ENCODE peak calls at places on chromosomes 2 and 18, in seven cellular contexts. O is H1, G is T47D, P is K562, R is SK-N-SH, V is GM12878, N is HepG2. U is an unnamed sample.
A peak's percentile ranks its signal among the peaks of the same experiment; 100 is the strongest.

GRCh38 chr2:7428444-7429204 is 511.4 kb downstream of the RNF144A start:
- DNase-seq in O (no peak), G (no peak), P (no peak), R (no peak), V (no peak), N (no peak), U (no peak)

GRCh38 chr2:200901459-200902072 is 12.4 kb downstream of the NIF3L1 start:
- DNase-seq in O (peak; percentile 50), G (peak; percentile 81), P (peak; percentile 68), R (peak; percentile 79), V (peak; percentile 72), N (peak; percentile 94), U (peak; percentile 87)

GRCh38 chr2:237483018-237483731 is 3.9 kb upstream of the MLPH start:
- DNase-seq in O (no peak), G (peak; percentile 67), P (no peak), R (no peak), V (no peak), N (no peak), U (no peak)

GRCh38 chr2:110960281-110960680 is 160.4 kb upstream of the BCL2L11 start:
- DNase-seq in O (no peak), G (no peak), P (no peak), R (no peak), V (no peak), N (no peak), U (no peak)

GRCh38 chr18:6644841-6645240 is 84.7 kb upstream of the ARHGAP28 start:
- DNase-seq in O (no peak), G (no peak), P (no peak), R (no peak), V (no peak), N (no peak), U (no peak)

GRCh38 chr2:70516596-70516995 is 37.0 kb downstream of the TGFA start:
- DNase-seq in O (no peak), G (no peak), P (no peak), R (no peak), V (peak; percentile 24), N (no peak), U (no peak)

GRCh38 chr2:181104512-181105121 is 124.2 kb downstream of the UBE2E3 start:
- DNase-seq in O (no peak), G (peak; percentile 64), P (no peak), R (peak; percentile 20), V (no peak), N (peak; percentile 34), U (peak; percentile 51)

GRCh38 chr2:54522624-54523281 is 66.6 kb downstream of the SPTBN1 start:
- DNase-seq in O (peak; percentile 50), G (peak; percentile 79), P (peak; percentile 75), R (peak; percentile 60), V (peak; percentile 47), N (peak; percentile 86), U (peak; percentile 60)

GRCh38 chr2:119233326-119234020 is 9.8 kb downstream of the STEAP3 start:
- DNase-seq in O (no peak), G (no peak), P (no peak), R (no peak), V (no peak), N (no peak), U (no peak)

GRCh38 chr2:61900246-61900645 is 5.2 kb upstream of the COMMD1 start:
- DNase-seq in O (no peak), G (no peak), P (no peak), R (no peak), V (no peak), N (no peak), U (no peak)

GRCh38 chr2:121095257-121096080 is 189.5 kb downstream of the TFCP2L1 start:
- DNase-seq in O (no peak), G (peak; percentile 73), P (peak; percentile 73), R (peak; percentile 85), V (no peak), N (peak; percentile 53), U (peak; percentile 72)

GRCh38 chr2:126859631-126860030 is 39.1 kb upstream of the TEX51 start:
- DNase-seq in O (no peak), G (no peak), P (no peak), R (no peak), V (no peak), N (no peak), U (no peak)

GRCh38 chr2:23600336-23600735 is 215.4 kb downstream of the KLHL29 start:
- DNase-seq in O (no peak), G (no peak), P (no peak), R (no peak), V (no peak), N (no peak), U (no peak)

GRCh38 chr2:19747310-19748072 is 154.3 kb downstream of the TTC32 start:
- DNase-seq in O (no peak), G (no peak), P (no peak), R (no peak), V (no peak), N (no peak), U (no peak)

GRCh38 chr2:15449542-15450236 is 111.4 kb downstream of the NBAS start:
- DNase-seq in O (no peak), G (no peak), P (no peak), R (no peak), V (no peak), N (no peak), U (no peak)

GRCh38 chr2:71353247-71353646 is 21.7 kb downstream of the ZNF638 start:
- DNase-seq in O (no peak), G (no peak), P (no peak), R (no peak), V (peak; percentile 19), N (no peak), U (no peak)

GRCh38 chr2:3712424-3712823 is 9.0 kb downstream of the DCDC2C start:
- DNase-seq in O (no peak), G (no peak), P (no peak), R (no peak), V (no peak), N (no peak), U (no peak)

GRCh38 chr2:27689424-27689823 is 25.7 kb downstream of the SLC4A1AP start:
- DNase-seq in O (no peak), G (no peak), P (no peak), R (no peak), V (no peak), N (no peak), U (no peak)

GRCh38 chr2:167506395-167506794 is 618.1 kb downstream of the XIRP2 start:
- DNase-seq in O (no peak), G (no peak), P (no peak), R (no peak), V (no peak), N (no peak), U (no peak)

GRCh38 chr2:167509585-167509984 is 621.3 kb downstream of the XIRP2 start:
- DNase-seq in O (peak; percentile 51), G (peak; percentile 6), P (no peak), R (no peak), V (no peak), N (peak; percentile 60), U (no peak)

GRCh38 chr2:167508709-167509108 is 620.4 kb downstream of the XIRP2 start:
- DNase-seq in O (no peak), G (no peak), P (no peak), R (no peak), V (no peak), N (peak; percentile 7), U (no peak)

GRCh38 chr2:167504061-167504460 is 615.8 kb downstream of the XIRP2 start:
- DNase-seq in O (no peak), G (no peak), P (no peak), R (no peak), V (no peak), N (no peak), U (no peak)

GRCh38 chr2:167504695-167505094 is 616.4 kb downstream of the XIRP2 start:
- DNase-seq in O (no peak), G (no peak), P (no peak), R (no peak), V (no peak), N (no peak), U (no peak)
- TF ChIP-seq JUND in O (no peak), G (no peak), P (no peak), R (no peak), V (no peak), N (no peak), U (no peak)

DNA sequence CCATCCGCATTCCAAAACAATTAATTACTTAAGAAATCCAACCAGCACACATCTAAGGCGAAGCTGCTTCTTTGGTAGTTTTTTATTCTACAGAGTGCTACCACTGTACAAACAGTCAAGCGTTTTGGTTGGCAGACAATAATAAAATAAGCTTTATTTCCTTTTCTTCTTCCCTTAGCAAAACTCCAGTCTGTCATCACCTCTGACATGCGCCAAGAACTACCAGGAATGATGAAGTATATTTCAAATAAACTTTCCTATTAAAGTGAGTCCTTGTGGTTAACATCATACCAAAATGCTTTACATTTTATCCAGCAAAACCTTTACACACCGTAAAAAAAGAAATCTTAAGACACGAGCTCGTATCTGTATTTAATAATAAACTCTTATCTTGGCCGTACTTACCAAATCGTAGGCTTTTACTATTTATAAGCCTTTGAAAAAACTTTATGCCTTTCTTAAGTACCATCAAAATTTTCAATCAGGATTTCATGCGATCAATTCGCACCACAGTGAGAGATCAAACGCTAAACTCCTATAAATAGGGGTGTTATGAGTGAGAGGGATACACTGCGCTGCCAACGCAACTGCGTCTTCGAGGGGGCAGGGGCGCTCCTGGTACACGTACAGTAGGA is 1.2 kb downstream of the ATL2 start:
- DNase-seq in O (no peak), G (no peak), P (no peak), R (peak; percentile 78), V (no peak), N (no peak), U (no peak)
- TF ChIP-seq JUND in O (no peak), G (no peak), P (no peak), R (no peak), V (no peak), N (no peak), U (no peak)

GRCh38 chr18:25229858-25230257 is 122.1 kb downstream of the ZNF521 start:
- DNase-seq in O (no peak), G (no peak), P (no peak), R (no peak), V (no peak), N (no peak), U (no peak)

GRCh38 chr18:25231327-25231691 is 120.7 kb downstream of the ZNF521 start:
- DNase-seq in O (no peak), G (no peak), P (no peak), R (no peak), V (no peak), N (no peak), U (no peak)

GRCh38 chr18:25230658-25231326 is 121.2 kb downstream of the ZNF521 start:
- DNase-seq in O (no peak), G (peak; percentile 9), P (no peak), R (no peak), V (no peak), N (no peak), U (no peak)

GRCh38 chr18:25228410-25228809 is 123.6 kb downstream of the ZNF521 start:
- DNase-seq in O (no peak), G (no peak), P (no peak), R (no peak), V (no peak), N (no peak), U (no peak)

GRCh38 chr18:25229080-25229479 is 122.9 kb downstream of the ZNF521 start:
- DNase-seq in O (no peak), G (no peak), P (peak; percentile 54), R (peak; percentile 59), V (no peak), N (no peak), U (no peak)
- TF ChIP-seq JUND in O (no peak), G (no peak), P (peak; percentile 57), R (no peak), V (no peak), N (no peak), U (no peak)

GRCh38 chr2:79874015-79874414 is 361.2 kb downstream of the CTNNA2 start:
- DNase-seq in O (no peak), G (no peak), P (no peak), R (no peak), V (no peak), N (no peak), U (no peak)

GRCh38 chr2:79876430-79876829 is 363.6 kb downstream of the CTNNA2 start:
- DNase-seq in O (no peak), G (peak; percentile 35), P (no peak), R (peak; percentile 66), V (no peak), N (peak; percentile 15), U (no peak)
- TF ChIP-seq JUND in O (no peak), G (no peak), P (no peak), R (no peak), V (no peak), N (no peak), U (no peak)

U was measured in HCT116.